ENCODE peak calls at places on chromosomes 13 and 19, in nine cellular contexts. K is midbrain; N is cardiac muscle cell; H is astrocyte of the hippocampus; J is NB4; U is GM20000; Z is mucosa of gallbladder; C is endothelial cell of umbilical vein; Q is CD4-positive, CD25-positive, alpha-beta regulatory T cell. D is an unnamed sample.
A peak's percentile ranks its signal among the peaks of the same experiment; 100 is the strongest.

GRCh38 chr13:27481766-27482165 is 31.4 kb upstream of the MTIF3 start:
- DNase-seq in K (peak; percentile 0), N (peak; percentile 68), H (peak; percentile 41), J (peak; percentile 56), U (no peak), Z (peak; percentile 58), C (peak; percentile 28), Q (no peak), D (no peak)

GRCh38 chr19:35757231-35757748 is 461 bp upstream of the HSPB6 start:
- DNase-seq in K (peak; percentile 42), N (peak; percentile 73), H (peak; percentile 92), J (peak; percentile 74), U (no peak), Z (peak; percentile 91), C (peak; percentile 62), Q (no peak), D (no peak)

GRCh38 chr13:27924529-27925141 is 4.8 kb downstream of the PDX1 start:
- DNase-seq in K (no peak), N (no peak), H (no peak), J (no peak), U (peak; percentile 45), Z (no peak), C (no peak), Q (no peak), D (peak; percentile 36)

GRCh38 chr13:114151565-114152284 is 19.3 kb upstream of the RASA3 start:
- DNase-seq in K (peak; percentile 25), N (peak; percentile 32), H (no peak), J (peak; percentile 60), U (no peak), Z (no peak), C (no peak), Q (no peak), D (no peak)

GRCh38 chr19:4199699-4200293 is 17.3 kb downstream of the ANKRD24 start:
- DNase-seq in K (no peak), N (no peak), H (no peak), J (no peak), U (no peak), Z (no peak), C (no peak), Q (no peak), D (no peak)

GRCh38 chr19:6173190-6173589 is 37.7 kb downstream of the ACSBG2 start:
- DNase-seq in K (no peak), N (no peak), H (no peak), J (no peak), U (no peak), Z (no peak), C (no peak), Q (no peak), D (no peak)

GRCh38 chr13:99898421-99898820 is 73.1 kb downstream of the ZIC5 start:
- DNase-seq in K (no peak), N (no peak), H (no peak), J (no peak), U (no peak), Z (no peak), C (no peak), Q (no peak), D (no peak)

GRCh38 chr13:44271915-44272341 is 101.7 kb upstream of the SERP2 start:
- DNase-seq in K (peak; percentile 40), N (peak; percentile 49), H (no peak), J (no peak), U (no peak), Z (no peak), C (no peak), Q (no peak), D (no peak)

GRCh38 chr19:47456721-47457478 is 14.8 kb downstream of the SLC8A2 start:
- DNase-seq in K (no peak), N (no peak), H (no peak), J (no peak), U (no peak), Z (no peak), C (no peak), Q (no peak), D (no peak)

GRCh38 chr19:6765738-6766356 is 1.4 kb downstream of the SH2D3A start:
- DNase-seq in K (no peak), N (no peak), H (peak; percentile 47), J (no peak), U (no peak), Z (peak; percentile 93), C (no peak), Q (no peak), D (peak; percentile 2)

GRCh38 chr19:56813531-56813930 is 27.0 kb downstream of the PEG3 start:
- DNase-seq in K (no peak), N (no peak), H (no peak), J (no peak), U (no peak), Z (no peak), C (no peak), Q (no peak), D (no peak)

GRCh38 chr13:101397742-101398141 is 18.6 kb downstream of the NALCN start:
- DNase-seq in K (no peak), N (no peak), H (peak; percentile 63), J (no peak), U (no peak), Z (no peak), C (peak; percentile 59), Q (no peak), D (no peak)

GRCh38 chr19:54142166-54142780 is 4.7 kb downstream of the CNOT3 start:
- DNase-seq in K (no peak), N (no peak), H (no peak), J (no peak), U (no peak), Z (no peak), C (no peak), Q (no peak), D (no peak)

GRCh38 chr19:41626877-41627276 is at the start of gene CEACAM4:
- DNase-seq in K (no peak), N (no peak), H (no peak), J (peak; percentile 35), U (no peak), Z (no peak), C (no peak), Q (no peak), D (no peak)

GRCh38 chr13:87128006-87128405 is 543.2 kb upstream of the SLITRK5 start:
- DNase-seq in K (peak; percentile 22), N (no peak), H (peak; percentile 59), J (peak; percentile 43), U (no peak), Z (no peak), C (no peak), Q (no peak), D (no peak)

GRCh38 chr19:41307090-41307875 is 2.7 kb upstream of the CCDC97 start:
- DNase-seq in K (no peak), N (no peak), H (no peak), J (no peak), U (no peak), Z (no peak), C (peak; percentile 40), Q (no peak), D (no peak)

GRCh38 chr19:13864513-13865242 is 12.3 kb upstream of the NANOS3 start:
- DNase-seq in K (no peak), N (peak; percentile 36), H (no peak), J (no peak), U (peak; percentile 50), Z (no peak), C (no peak), Q (no peak), D (no peak)

GRCh38 chr13:64849174-64849573 is 2381.0 kb downstream of the PCDH9 start:
- DNase-seq in K (no peak), N (no peak), H (no peak), J (no peak), U (no peak), Z (no peak), C (no peak), Q (no peak), D (no peak)

GRCh38 chr19:33388817-33389573 is 15.5 kb downstream of the CEBPG start:
- DNase-seq in K (no peak), N (no peak), H (no peak), J (no peak), U (no peak), Z (no peak), C (no peak), Q (no peak), D (no peak)

GRCh38 chr19:39160523-39160861 is 34.9 kb downstream of the PAK4 start:
- DNase-seq in K (no peak), N (no peak), H (peak; percentile 68), J (no peak), U (no peak), Z (peak; percentile 60), C (peak; percentile 13), Q (no peak), D (no peak)

GRCh38 chr19:947707-948533 is 22.1 kb downstream of the ARID3A start:
- DNase-seq in K (peak; percentile 13), N (no peak), H (no peak), J (peak; percentile 75), U (peak; percentile 94), Z (peak; percentile 64), C (no peak), Q (no peak), D (peak; percentile 93)

GRCh38 chr19:54158812-54159351 is 639 bp downstream of the LENG1 start:
- DNase-seq in K (no peak), N (peak; percentile 8), H (no peak), J (peak; percentile 21), U (peak; percentile 60), Z (no peak), C (no peak), Q (no peak), D (peak; percentile 73)

GRCh38 chr19:41702208-41702651 is 6.2 kb upstream of the CEACAM5 start:
- DNase-seq in K (no peak), N (no peak), H (peak; percentile 16), J (no peak), U (no peak), Z (no peak), C (no peak), Q (no peak), D (no peak)

GRCh38 chr19:49427855-49428546 is 2.8 kb downstream of the GFY start:
- DNase-seq in K (no peak), N (no peak), H (no peak), J (peak; percentile 54), U (no peak), Z (no peak), C (no peak), Q (no peak), D (peak; percentile 74)

GRCh38 chr13:49444517-49445395 is 682 bp downstream of the SETDB2 start:
- DNase-seq in K (no peak), N (peak; percentile 24), H (peak; percentile 59), J (peak; percentile 92), U (peak; percentile 13), Z (peak; percentile 35), C (no peak), Q (peak; percentile 29), D (peak; percentile 21)

GRCh38 chr19:33547676-33548075 is 26.1 kb upstream of the PEPD start:
- DNase-seq in K (no peak), N (no peak), H (no peak), J (no peak), U (no peak), Z (no peak), C (no peak), Q (no peak), D (no peak)

GRCh38 chr13:70384156-70384555 is 275.9 kb upstream of the KLHL1 start:
- DNase-seq in K (no peak), N (no peak), H (no peak), J (no peak), U (no peak), Z (no peak), C (no peak), Q (no peak), D (no peak)

GRCh38 chr19:50639121-50640112 is at the start of gene SYT3:
- DNase-seq in K (peak; percentile 76), N (peak; percentile 80), H (peak; percentile 59), J (peak; percentile 53), U (peak; percentile 76), Z (peak; percentile 29), C (no peak), Q (no peak), D (peak; percentile 85)

GRCh38 chr13:25733696-25734435 is 317.9 kb downstream of the SHISA2 start:
- DNase-seq in K (no peak), N (no peak), H (peak; percentile 6), J (no peak), U (no peak), Z (no peak), C (no peak), Q (no peak), D (no peak)

GRCh38 chr19:41871573-41872383 is 5.3 kb upstream of the CD79A start:
- DNase-seq in K (peak; percentile 9), N (no peak), H (no peak), J (peak; percentile 95), U (peak; percentile 76), Z (no peak), C (no peak), Q (peak; percentile 31), D (peak; percentile 77)

GRCh38 chr13:114034481-114034891 is 60.6 kb upstream of the C13orf46 start:
- DNase-seq in K (no peak), N (no peak), H (peak; percentile 66), J (no peak), U (no peak), Z (no peak), C (no peak), Q (no peak), D (no peak)

D was measured in GM13977.